ENCODE peak calls at places on chromosomes 11 and 22, in six cellular contexts. D is A549, O is H1, B is HepG2, T is endothelial cell of umbilical vein, E is K562. J is an unnamed sample.

GRCh38 chr11:33317662-33318061 is 60.5 kb downstream of the HIPK3 start:
- DNase-seq in B (no peak), E (no peak), D (no peak), T (no peak), O (no peak), J (no peak)

GRCh38 chr11:64891215-64891848 is 12.9 kb upstream of the EHD1 start:
- DNase-seq in D (no peak), B (no peak), O (no peak), E (no peak), T (no peak), J (no peak)

GRCh38 chr11:71064702-71065515 is 187.5 kb downstream of the SHANK2 start:
- DNase-seq in B (no peak), D (no peak), O (no peak), E (no peak), T (no peak), J (no peak)

GRCh38 chr11:129785383-129786111 is 30.1 kb upstream of the TMEM45B start:
- DNase-seq in T (no peak), B (peak), O (no peak), E (no peak), D (peak), J (no peak)

GRCh38 chr11:93225642-93226041 is 27.9 kb upstream of the SLC36A4 start:
- DNase-seq in B (no peak), T (peak), D (peak), O (no peak), E (no peak), J (no peak)

GRCh38 chr11:67033661-67034166 is 10.8 kb downstream of the SYT12 start:
- DNase-seq in O (no peak), D (no peak), T (no peak), E (no peak), B (no peak), J (no peak)

GRCh38 chr11:64638017-64638664 is 47.1 kb downstream of the SLC22A12 start:
- DNase-seq in B (no peak), D (no peak), T (no peak), E (peak), O (no peak), J (peak)

GRCh38 chr11:134856371-134856971 is 444.4 kb upstream of the B3GAT1 start:
- DNase-seq in E (no peak), D (no peak), T (no peak), B (no peak), O (no peak), J (no peak)

GRCh38 chr11:132064987-132065620 is 694.7 kb downstream of the NTM start:
- DNase-seq in E (no peak), D (peak), B (no peak), O (no peak), T (peak), J (no peak)

GRCh38 chr22:45150139-45150538 is 13.6 kb upstream of the NUP50 start:
- DNase-seq in E (no peak), D (no peak), O (no peak), T (no peak), B (no peak), J (no peak)

GRCh38 chr11:18768472-18768901 is 23.1 kb downstream of the PTPN5 start:
- DNase-seq in T (no peak), E (no peak), D (no peak), B (no peak), O (no peak), J (no peak)

GRCh38 chr11:111707691-111708067 is 58.5 kb downstream of the PPP2R1B start:
- DNase-seq in B (no peak), D (no peak), E (no peak), T (no peak), O (no peak), J (no peak)

GRCh38 chr22:36331912-36332622 is 55.7 kb downstream of the MYH9 start:
- DNase-seq in O (no peak), B (no peak), T (peak), D (no peak), E (no peak), J (no peak)
- TF ChIP-seq JUN in O (no peak), B (no peak), T (no peak), D (no peak), E (no peak), J (no peak)

GRCh38 chr22:18082467-18082866 is 4.7 kb downstream of the PEX26 start:
- DNase-seq in D (no peak), O (no peak), B (no peak), E (no peak), T (no peak), J (no peak)

GRCh38 chr22:18081416-18081815 is 3.6 kb downstream of the PEX26 start:
- DNase-seq in T (no peak), O (no peak), D (no peak), E (no peak), B (no peak), J (no peak)

GRCh38 chr22:18088825-18089568 is 11.2 kb downstream of the PEX26 start:
- DNase-seq in B (peak), E (no peak), O (no peak), T (no peak), D (no peak), J (no peak)

GRCh38 chr22:18083406-18083805 is 5.6 kb downstream of the PEX26 start:
- DNase-seq in B (no peak), T (no peak), D (no peak), E (no peak), O (no peak), J (no peak)

DNA sequence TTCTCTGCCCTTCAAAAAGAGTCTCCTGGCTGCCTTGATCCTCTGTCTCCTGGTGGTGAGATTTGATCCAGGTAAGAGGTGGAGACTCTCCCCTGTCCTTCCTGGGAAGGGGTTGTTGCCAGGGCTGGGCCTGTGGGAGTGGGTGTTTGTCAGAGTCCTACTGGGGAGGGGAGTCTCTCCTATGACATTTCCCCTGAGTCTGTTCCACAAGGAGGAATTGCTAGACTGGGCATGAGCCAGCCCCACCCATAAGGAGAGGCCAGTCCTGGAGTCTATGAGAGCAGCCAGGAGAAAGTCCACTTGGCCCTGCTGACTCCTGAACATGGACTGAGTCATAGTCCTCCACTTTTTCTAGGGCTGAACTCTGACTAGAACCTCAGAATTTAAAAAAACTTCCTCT is 7.4 kb downstream of the PEX26 start:
- DNase-seq in D (peak), B (no peak), T (no peak), E (no peak), O (no peak), J (no peak)
- TF ChIP-seq JUN in D (no peak), B (no peak), T (no peak), E (no peak), O (no peak), J (no peak)

DNA sequence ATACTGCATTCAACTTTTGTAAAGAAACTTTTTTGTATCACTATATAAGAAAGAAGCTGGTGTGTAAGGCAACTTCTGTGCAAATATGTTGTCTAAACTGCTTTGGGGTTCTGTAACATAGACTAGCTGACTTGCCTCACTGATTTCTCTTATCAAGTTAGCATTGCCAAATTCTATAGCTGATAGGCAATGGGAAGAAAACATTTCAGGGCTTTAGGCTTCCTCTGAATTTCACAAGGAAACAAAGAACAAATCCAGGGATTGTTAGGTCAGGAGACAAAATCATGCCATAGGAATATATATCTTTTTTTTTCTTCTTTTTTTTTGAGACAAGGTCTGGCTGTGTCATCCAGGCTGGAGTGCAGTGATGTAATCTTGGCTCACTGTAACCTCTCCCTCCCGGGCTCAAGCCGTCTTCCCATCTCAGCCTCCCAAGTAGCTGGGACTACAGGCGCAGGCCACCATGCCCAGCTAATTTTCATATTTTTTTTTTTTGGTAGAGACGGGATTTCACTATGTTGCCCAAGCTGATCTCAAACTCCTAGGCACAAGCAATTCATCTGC is 92.1 kb downstream of the CSTPP1 start:
- DNase-seq in O (no peak), T (no peak), E (no peak), B (no peak), D (no peak), J (no peak)
- TF ChIP-seq JUN in O (no peak), T (no peak), E (no peak), B (no peak), D (no peak), J (no peak)

GRCh38 chr11:44632466-44633123 is 67.1 kb downstream of the CD82 start:
- DNase-seq in T (peak), O (no peak), D (peak), B (peak), E (peak), J (peak)
- TF ChIP-seq JUN in T (no peak), O (no peak), D (no peak), B (no peak), E (no peak), J (no peak)

GRCh38 chr11:69301491-69302401 is 7.8 kb downstream of the MYEOV start:
- DNase-seq in B (peak), T (peak), E (peak), O (no peak), D (peak), J (no peak)
- TF ChIP-seq JUN in B (no peak), T (peak), E (no peak), O (no peak), D (peak), J (no peak)

GRCh38 chr11:8593455-8593854 is 573 bp downstream of the STK33 start:
- DNase-seq in D (no peak), O (no peak), B (no peak), T (no peak), E (no peak), J (no peak)
- TF ChIP-seq JUN in D (no peak), O (no peak), B (no peak), T (no peak), E (no peak), J (no peak)

GRCh38 chr22:39494471-39495120 is 7.5 kb upstream of the MIEF1 start:
- DNase-seq in E (no peak), O (no peak), D (no peak), B (no peak), T (no peak), J (no peak)
- TF ChIP-seq JUN in E (no peak), O (no peak), D (no peak), B (no peak), T (no peak), J (no peak)

J was measured in WTC11.